ENCODE peak calls at places on chromosome 15, in five cellular contexts. K is HepG2, L is HEK293T, X is NT2/D1, P is H1. V is an unnamed sample.

GRCh38 chr15:48798319-48798718 is 12.6 kb downstream of the CEP152 start:
- DNase-seq in K (no peak), L (no peak), X (no peak), P (no peak), V (no peak)

GRCh38 chr15:91018178-91018577 is 4.2 kb downstream of the VPS33B start:
- DNase-seq in K (no peak), L (no peak), X (no peak), P (no peak), V (no peak)

GRCh38 chr15:74768771-74769342 is 13.0 kb upstream of the CSK start:
- DNase-seq in K (peak), L (peak), X (no peak), P (no peak), V (no peak)

GRCh38 chr15:89335289-89336041 is 841 bp upstream of the POLG start:
- DNase-seq in K (peak), L (peak), X (no peak), P (no peak), V (no peak)

GRCh38 chr15:68346986-68347385 is 69.4 kb downstream of the FEM1B start:
- DNase-seq in K (no peak), L (no peak), X (no peak), P (no peak), V (no peak)

GRCh38 chr15:46365612-46366011 is 730.8 kb downstream of the SQOR start:
- DNase-seq in K (no peak), L (no peak), X (no peak), P (no peak), V (no peak)

GRCh38 chr15:93202405-93202804 is 113.4 kb upstream of the RGMA start:
- DNase-seq in K (no peak), L (no peak), X (no peak), P (no peak), V (no peak)

GRCh38 chr15:90015749-90016148 is 14.6 kb downstream of the ZNF710 start:
- DNase-seq in K (no peak), L (no peak), X (no peak), P (no peak), V (no peak)

GRCh38 chr15:74340139-74340538 is 27.3 kb downstream of the CYP11A1 start:
- DNase-seq in K (no peak), L (no peak), X (no peak), P (no peak), V (no peak)

GRCh38 chr15:88624156-88624970 is 3.2 kb downstream of the AEN start:
- DNase-seq in K (peak), L (peak), X (no peak), P (no peak), V (no peak)

GRCh38 chr15:68230157-68231100 is 901 bp upstream of the CLN6 start:
- DNase-seq in K (no peak), L (peak), X (no peak), P (no peak), V (peak)

GRCh38 chr15:45116482-45117326 is 2.6 kb downstream of the DUOXA2 start:
- DNase-seq in K (no peak), L (no peak), X (no peak), P (no peak), V (no peak)

GRCh38 chr15:19987389-19988048 is 554.1 kb downstream of the GOLGA6L6 start:
- DNase-seq in K (peak), L (peak), X (peak), P (no peak), V (no peak)

GRCh38 chr15:74226761-74227540 is 9.2 kb upstream of the CCDC33 start:
- DNase-seq in K (no peak), L (no peak), X (no peak), P (no peak), V (no peak)

GRCh38 chr15:80058044-80058443 is 1.4 kb upstream of the ZFAND6 start:
- DNase-seq in K (no peak), L (no peak), X (no peak), P (no peak), V (no peak)

GRCh38 chr15:78761020-78761419 is 50.2 kb downstream of the ADAMTS7 start:
- DNase-seq in K (no peak), L (no peak), X (no peak), P (no peak), V (no peak)

GRCh38 chr15:60118564-60119080 is 114.5 kb downstream of the FOXB1 start:
- DNase-seq in K (no peak), L (no peak), X (no peak), P (no peak), V (no peak)

GRCh38 chr15:96340611-96341464 is 10.3 kb downstream of the NR2F2 start:
- DNase-seq in K (no peak), L (no peak), X (no peak), P (no peak), V (no peak)

GRCh38 chr15:95202569-95203349 is 971.4 kb downstream of the MCTP2 start:
- DNase-seq in K (no peak), L (no peak), X (no peak), P (no peak), V (no peak)

GRCh38 chr15:98755138-98755537 is 106.8 kb downstream of the IGF1R start:
- DNase-seq in K (no peak), L (no peak), X (no peak), P (no peak), V (no peak)

GRCh38 chr15:49627407-49627877 is 6.6 kb downstream of the DTWD1 start:
- DNase-seq in K (peak), L (no peak), X (no peak), P (no peak), V (no peak)

GRCh38 chr15:28975766-28976179 is 90.0 kb downstream of the APBA2 start:
- DNase-seq in K (peak), L (peak), X (no peak), P (peak), V (no peak)

GRCh38 chr15:75200391-75200764 is 1.3 kb upstream of the C15orf39 start:
- DNase-seq in K (no peak), L (no peak), X (no peak), P (no peak), V (no peak)

DNA sequence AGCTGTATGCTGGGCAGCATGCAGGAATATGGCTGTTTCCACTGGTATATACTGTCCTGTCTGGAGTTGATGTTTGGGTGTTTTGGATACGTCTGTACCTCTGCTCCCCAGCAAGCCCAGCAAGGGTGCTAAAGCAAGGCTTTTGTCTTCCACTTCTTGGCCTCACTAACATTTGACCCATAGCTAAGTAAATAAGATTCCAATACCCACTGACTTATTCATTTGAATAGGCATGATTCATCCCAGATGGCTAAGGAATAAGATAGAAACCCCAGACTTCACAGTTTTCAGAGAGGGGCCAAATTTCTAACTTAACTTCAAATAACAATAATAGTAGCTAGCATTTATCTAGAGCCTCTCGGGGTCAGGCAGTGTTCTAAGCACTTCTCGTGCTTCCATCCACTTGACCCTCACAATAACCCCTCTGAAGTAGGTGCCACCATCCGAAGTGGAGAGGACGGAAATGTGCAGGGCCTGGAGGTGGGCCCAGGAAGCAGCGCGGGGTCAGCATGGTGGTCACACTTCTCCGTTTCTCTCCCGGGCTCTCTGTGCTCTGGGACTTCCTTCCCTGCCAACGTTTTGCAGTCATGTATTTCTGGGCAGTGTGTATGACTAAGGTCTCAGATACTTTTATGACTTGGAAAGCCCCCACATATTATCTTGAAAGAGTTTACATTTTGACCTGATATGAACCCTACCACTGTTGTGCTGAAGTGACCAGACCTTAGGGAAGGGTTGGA is 39.3 kb downstream of the LRRK1 start:
- DNase-seq in K (no peak), L (no peak), X (no peak), P (no peak), V (no peak)
- TF ChIP-seq SUZ12 in K (no peak), L (no peak), X (no peak), P (no peak), V (no peak)

GRCh38 chr15:69723404-69724097 is 270.9 kb downstream of the RPLP1 start:
- DNase-seq in K (no peak), L (no peak), X (no peak), P (no peak), V (no peak)
- TF ChIP-seq SUZ12 in K (no peak), L (no peak), X (no peak), P (no peak), V (no peak)

GRCh38 chr15:51768018-51768417 is 16.6 kb downstream of the TMOD2 start:
- DNase-seq in K (no peak), L (no peak), X (no peak), P (no peak), V (no peak)

GRCh38 chr15:51775967-51776816 is 24.8 kb downstream of the TMOD2 start:
- DNase-seq in K (peak), L (peak), X (no peak), P (no peak), V (peak)

GRCh38 chr15:51776952-51777574 is 25.7 kb downstream of the TMOD2 start:
- DNase-seq in K (peak), L (peak), X (no peak), P (no peak), V (peak)

GRCh38 chr15:51770902-51771301 is 19.5 kb downstream of the TMOD2 start:
- DNase-seq in K (no peak), L (no peak), X (no peak), P (no peak), V (no peak)

GRCh38 chr15:51771773-51772172 is 20.4 kb downstream of the TMOD2 start:
- DNase-seq in K (no peak), L (no peak), X (no peak), P (no peak), V (no peak)
- TF ChIP-seq SUZ12 in K (no peak), L (no peak), X (no peak), P (no peak), V (no peak)

GRCh38 chr15:66912001-66912400 is 153.4 kb upstream of the SMAD3 start:
- DNase-seq in K (no peak), L (no peak), X (no peak), P (no peak), V (no peak)
- TF ChIP-seq SUZ12 in K (no peak), L (no peak), X (no peak), P (no peak), V (no peak)

GRCh38 chr15:40146037-40146436 is 14.8 kb upstream of the BUB1B start:
- DNase-seq in K (no peak), L (no peak), X (no peak), P (no peak), V (no peak)
- TF ChIP-seq SUZ12 in K (no peak), L (no peak), X (no peak), P (no peak), V (no peak)

DNA sequence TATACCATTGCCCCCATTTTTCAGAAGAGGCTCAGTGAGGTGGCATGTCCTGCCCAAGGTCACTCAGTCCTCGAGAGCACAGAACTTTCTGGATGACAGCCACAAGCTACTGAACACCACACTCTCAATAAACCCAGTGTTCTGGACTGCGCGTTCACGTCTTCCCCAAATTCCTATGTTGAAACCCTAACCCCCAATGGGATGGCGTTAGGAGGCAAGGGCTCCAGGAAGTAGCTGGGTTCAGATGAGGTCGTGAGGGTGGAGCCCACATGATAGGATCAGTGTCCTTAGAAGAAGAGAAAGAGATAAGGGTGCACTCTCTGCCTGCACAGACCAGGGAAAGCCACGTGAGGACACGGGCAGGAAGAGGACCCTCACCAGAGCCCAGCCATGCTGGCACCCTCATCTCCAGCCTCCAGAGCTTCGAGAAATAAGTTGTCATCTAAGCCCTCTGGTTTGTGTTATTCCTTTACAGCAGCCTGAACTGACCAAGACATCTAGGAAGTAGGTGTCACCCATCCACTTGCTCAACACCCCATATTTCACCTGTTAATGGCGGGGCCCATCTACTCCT is 324.0 kb downstream of the UACA start:
- DNase-seq in K (no peak), L (no peak), X (no peak), P (no peak), V (no peak)
- TF ChIP-seq SUZ12 in K (no peak), L (no peak), X (no peak), P (no peak), V (no peak)

DNA sequence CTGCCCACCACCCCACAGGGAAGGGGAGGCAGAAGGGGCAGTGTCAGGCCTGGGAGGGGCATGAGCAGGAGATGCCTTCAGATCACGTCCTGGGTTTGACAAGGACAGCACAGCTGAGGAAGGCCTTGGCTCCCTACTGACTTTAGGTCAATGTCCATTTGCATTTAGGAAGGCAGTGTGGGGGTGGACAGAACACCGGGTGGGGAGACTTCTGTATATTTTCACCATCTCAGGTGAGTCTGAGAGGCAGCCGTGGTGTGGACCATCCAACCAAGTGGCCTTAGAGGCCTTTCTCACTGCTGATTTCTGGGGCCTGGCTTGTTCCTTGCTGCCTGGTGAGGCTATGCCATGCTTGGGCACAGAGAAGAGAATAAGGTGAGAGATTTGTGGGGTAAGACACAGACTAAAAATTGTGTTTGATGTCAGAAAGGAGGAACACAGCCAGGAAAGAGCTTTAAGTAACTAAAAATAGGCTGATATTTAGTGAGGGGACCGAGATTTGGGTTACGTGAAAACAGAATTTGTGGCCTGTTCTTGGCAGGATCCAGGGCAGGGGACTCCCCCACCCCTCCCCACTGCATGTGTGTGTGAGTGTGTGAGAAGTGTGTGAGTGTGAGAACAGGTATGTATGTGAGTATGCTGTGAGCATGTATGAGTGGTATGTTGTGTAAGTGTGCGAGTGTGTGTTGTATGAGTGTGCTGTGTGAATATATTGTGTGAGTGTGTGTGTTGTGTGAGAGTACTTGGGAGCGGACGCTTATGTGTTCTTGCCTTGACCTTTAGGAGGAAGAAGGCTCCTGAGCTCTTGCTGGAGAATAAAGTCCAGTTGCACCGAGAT is 11.8 kb upstream of the PLA2G4E start:
- DNase-seq in K (no peak), L (no peak), X (no peak), P (no peak), V (peak)
- TF ChIP-seq SUZ12 in K (no peak), L (no peak), X (no peak), P (no peak), V (no peak)

GRCh38 chr15:26166429-26166828 is 303.3 kb upstream of the ATP10A start:
- DNase-seq in K (no peak), L (no peak), X (no peak), P (no peak), V (no peak)
- TF ChIP-seq SUZ12 in K (no peak), L (no peak), X (no peak), P (no peak), V (no peak)

DNA sequence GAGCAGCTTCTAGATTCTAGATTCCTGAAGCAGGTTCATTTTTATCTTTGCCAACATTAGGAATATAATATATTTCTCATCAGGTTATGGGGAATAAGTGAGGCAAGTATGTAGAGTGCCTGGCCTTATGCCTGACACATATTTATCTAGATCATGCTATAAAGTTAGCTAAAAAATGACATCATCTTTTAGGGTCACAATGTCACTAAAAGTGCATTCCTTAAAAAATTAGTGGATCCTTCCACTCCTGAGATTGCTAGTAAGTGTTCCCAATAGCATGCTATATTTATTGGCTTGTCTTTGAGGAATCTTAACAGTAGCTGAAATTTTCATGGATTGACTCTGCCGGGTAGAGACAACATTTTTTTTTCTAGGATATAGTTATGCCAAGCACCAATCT is 305.9 kb upstream of the TMCO5A start:
- DNase-seq in K (no peak), L (no peak), X (no peak), P (no peak), V (no peak)
- TF ChIP-seq SUZ12 in K (no peak), L (no peak), X (no peak), P (no peak), V (no peak)

DNA sequence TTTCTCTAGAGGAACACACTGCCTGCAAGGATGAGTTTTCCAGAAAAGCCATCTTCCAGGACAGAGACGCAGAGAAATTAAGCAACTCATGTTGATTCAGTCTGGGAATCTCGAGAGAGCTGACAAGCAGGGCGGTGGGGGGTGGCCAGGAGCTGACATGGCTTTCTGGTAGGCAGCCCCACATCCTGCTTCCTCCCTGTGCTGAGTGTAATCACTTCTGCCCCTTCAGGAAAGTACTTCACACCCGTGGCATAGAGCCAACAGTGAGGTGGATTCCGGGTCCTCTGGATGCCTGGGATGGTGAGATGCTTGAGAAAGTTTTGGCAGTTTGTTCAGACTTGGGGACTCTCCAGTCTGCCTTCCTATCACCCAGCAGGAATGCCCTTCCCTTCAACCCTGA is 221.1 kb downstream of the SLCO3A1 start:
- DNase-seq in K (no peak), L (no peak), X (no peak), P (no peak), V (no peak)
- TF ChIP-seq SUZ12 in K (no peak), L (no peak), X (no peak), P (no peak), V (no peak)